ENCODE peak calls at places on chromosomes 13 and 19, in eight cellular contexts. A is NCI-H510A; K is hepatic stellate cell; B is LNCaP clone FGC; C is putamen; N is stimulated activated CD4-positive, alpha-beta T cell treated with anti-CD3 and anti-CD28 coated beads, Interleukin-4, amount 100 ng/mL, for 24 hours; O is CD8-positive, alpha-beta T cell; X is A549. F is an unnamed sample.
A peak's percentile ranks its signal among the peaks of the same experiment; 100 is the strongest.

GRCh38 chr13:106649495-106649894 is 81.6 kb upstream of the ARGLU1 start:
- DNase-seq in B (no peak), O (no peak), C (no peak), K (no peak), A (no peak), N (no peak), X (peak; percentile 1), F (no peak)

GRCh38 chr19:11418166-11418517 is 972 bp downstream of the RGL3 start:
- DNase-seq in B (no peak), C (no peak), O (no peak), A (peak; percentile 83), N (no peak), X (no peak), K (no peak), F (no peak)

GRCh38 chr13:73720216-73720840 is 413.9 kb downstream of the KLF12 start:
- DNase-seq in B (no peak), N (no peak), O (no peak), C (no peak), X (no peak), A (no peak), K (no peak), F (no peak)

GRCh38 chr13:42420304-42420703 is 148.4 kb downstream of the AKAP11 start:
- DNase-seq in K (no peak), A (no peak), B (no peak), O (no peak), X (no peak), N (peak; percentile 64), C (peak; percentile 28), F (no peak)

GRCh38 chr13:27261376-27261775 is 9.3 kb upstream of the RASL11A start:
- DNase-seq in A (no peak), N (no peak), O (no peak), X (no peak), C (no peak), K (no peak), B (no peak), F (no peak)

GRCh38 chr19:31525610-31526147 is 176.4 kb upstream of the TSHZ3 start:
- DNase-seq in N (no peak), A (no peak), O (no peak), X (no peak), K (no peak), B (no peak), C (no peak), F (no peak)

GRCh38 chr13:44904982-44905381 is 84.3 kb downstream of the NUFIP1 start:
- DNase-seq in O (no peak), B (peak; percentile 38), A (no peak), X (peak; percentile 75), K (peak; percentile 68), C (no peak), N (no peak), F (no peak)

GRCh38 chr19:55621673-55622231 is 2.6 kb downstream of the ZNF784 start:
- DNase-seq in X (no peak), N (no peak), A (no peak), C (no peak), K (no peak), O (no peak), B (no peak), F (no peak)

GRCh38 chr19:48713041-48713863 is 6.3 kb downstream of the MAMSTR start:
- DNase-seq in X (peak; percentile 75), O (no peak), C (no peak), B (no peak), K (peak; percentile 63), N (no peak), A (peak; percentile 68), F (no peak)

GRCh38 chr13:113816925-113817859 is 46.7 kb downstream of the GAS6 start:
- DNase-seq in B (peak; percentile 62), C (no peak), K (peak; percentile 78), X (peak; percentile 87), N (peak; percentile 86), A (peak; percentile 65), O (peak; percentile 90), F (peak; percentile 89)

GRCh38 chr13:99266827-99267226 is 8.6 kb upstream of the GPR18 start:
- DNase-seq in C (no peak), O (no peak), B (no peak), X (no peak), A (no peak), N (no peak), K (no peak), F (no peak)

GRCh38 chr13:49652691-49653305 is 24.5 kb downstream of the ARL11 start:
- DNase-seq in A (peak; percentile 26), N (no peak), X (peak; percentile 52), B (peak; percentile 23), K (peak; percentile 70), C (no peak), O (no peak), F (peak; percentile 44)

GRCh38 chr13:64723735-64724134 is 2506.4 kb downstream of the PCDH9 start:
- DNase-seq in C (no peak), X (peak; percentile 90), K (peak; percentile 7), N (no peak), O (no peak), B (no peak), A (no peak), F (no peak)

GRCh38 chr19:2221918-2222317 is 14.2 kb downstream of the PLEKHJ1 start:
- DNase-seq in X (no peak), N (no peak), A (no peak), O (no peak), K (no peak), C (no peak), B (no peak), F (no peak)

GRCh38 chr13:80339578-80339840 is 1.4 kb downstream of the SPRY2 start:
- DNase-seq in C (peak; percentile 36), N (no peak), B (no peak), X (no peak), K (no peak), O (no peak), A (no peak), F (no peak)

GRCh38 chr13:59494560-59494970 is 669.2 kb downstream of the DIAPH3 start:
- DNase-seq in C (no peak), N (no peak), B (no peak), X (no peak), K (peak; percentile 36), A (no peak), O (no peak), F (no peak)

GRCh38 chr19:7294571-7295212 is 478 bp upstream of the INSR start:
- DNase-seq in A (no peak), N (peak; percentile 7), B (peak; percentile 39), X (peak; percentile 76), C (peak; percentile 61), O (no peak), K (peak; percentile 49), F (peak; percentile 91)

GRCh38 chr19:517721-518136 is 10.4 kb downstream of the TPGS1 start:
- DNase-seq in N (no peak), X (no peak), K (no peak), O (no peak), A (no peak), B (no peak), C (no peak), F (no peak)

GRCh38 chr13:106496072-106496997 is 39.1 kb downstream of the EFNB2 start:
- DNase-seq in K (no peak), N (no peak), O (no peak), B (no peak), A (peak; percentile 34), X (no peak), C (no peak), F (peak; percentile 28)

GRCh38 chr19:16161848-16162247 is 11.5 kb downstream of the CIB3 start:
- DNase-seq in A (no peak), N (peak; percentile 27), O (no peak), B (no peak), C (no peak), K (no peak), X (peak; percentile 65), F (no peak)

GRCh38 chr13:95176611-95177259 is 124.5 kb downstream of the ABCC4 start:
- DNase-seq in X (no peak), B (no peak), K (no peak), C (no peak), N (no peak), O (peak; percentile 27), A (no peak), F (no peak)

GRCh38 chr13:26722321-26722720 is 38.3 kb downstream of the GPR12 start:
- DNase-seq in K (no peak), A (no peak), O (no peak), N (no peak), B (no peak), X (no peak), C (peak; percentile 71), F (no peak)

GRCh38 chr13:77034883-77035282 is 7.9 kb upstream of the FBXL3 start:
- DNase-seq in X (no peak), C (no peak), A (no peak), O (no peak), K (peak; percentile 17), N (no peak), B (no peak), F (no peak)

GRCh38 chr19:29893606-29894284 is 48.3 kb upstream of the URI1 start:
- DNase-seq in C (no peak), O (no peak), N (no peak), B (no peak), X (no peak), A (no peak), K (no peak), F (no peak)

GRCh38 chr19:30003862-30004261 is 61.8 kb downstream of the URI1 start:
- DNase-seq in A (no peak), B (no peak), K (no peak), N (no peak), O (no peak), C (no peak), X (no peak), F (no peak)

GRCh38 chr13:112940236-112940635 is 28.8 kb upstream of the MCF2L start:
- DNase-seq in B (no peak), C (no peak), N (no peak), A (no peak), K (no peak), O (no peak), X (no peak), F (no peak)

GRCh38 chr19:33815410-33816340 is 19.0 kb downstream of the KCTD15 start:
- DNase-seq in X (no peak), A (no peak), K (no peak), O (no peak), B (no peak), C (no peak), N (no peak), F (no peak)

GRCh38 chr19:13134626-13135025 is 15.5 kb downstream of the STX10 start:
- DNase-seq in B (no peak), N (no peak), O (no peak), K (no peak), X (no peak), A (no peak), C (no peak), F (no peak)

GRCh38 chr13:43564941-43565340 is 221.8 kb downstream of the ENOX1 start:
- DNase-seq in C (no peak), O (no peak), B (no peak), K (no peak), X (no peak), N (no peak), A (no peak), F (no peak)

GRCh38 chr19:8639821-8640401 is 9.5 kb downstream of the NFILZ start:
- DNase-seq in A (no peak), O (no peak), N (no peak), B (no peak), X (peak; percentile 92), K (no peak), C (no peak), F (peak; percentile 59)

GRCh38 chr19:51015691-51016267 is 3.7 kb downstream of the KLK10 start:
- DNase-seq in X (no peak), B (no peak), N (no peak), K (no peak), A (no peak), O (no peak), C (no peak), F (no peak)

F was measured in RPMI8226.